ENCODE peak calls at places on chromosomes 5 and 9, in ten cellular contexts. R, V, M, S, O, Q, U, I, A and W are unnamed samples.

GRCh38 chr5:12460493-12461261 is 556.4 kb upstream of the CTNND2 start:
- DNase-seq in V (no peak), U (no peak), Q (no peak), R (no peak), I (no peak), S (no peak), O (no peak), M (no peak), A (no peak), W (no peak)

GRCh38 chr9:33455952-33456351 is 8.6 kb upstream of the AQP3 start:
- DNase-seq in I (no peak), S (no peak), A (no peak), O (no peak), Q (no peak), U (no peak), M (no peak), V (no peak), R (no peak), W (peak; percentile 31)

GRCh38 chr9:121187681-121188305 is 13.9 kb downstream of the RAB14 start:
- DNase-seq in A (no peak), U (no peak), I (no peak), O (no peak), R (no peak), V (no peak), Q (no peak), S (no peak), M (no peak), W (no peak)

GRCh38 chr5:83031391-83031790 is 45.8 kb downstream of the TMEM167A start:
- DNase-seq in U (no peak), A (no peak), M (no peak), I (no peak), V (no peak), S (no peak), O (no peak), R (no peak), Q (no peak), W (no peak)

GRCh38 chr5:168613396-168613795 is 34.2 kb upstream of the PANK3 start:
- DNase-seq in S (no peak), O (no peak), A (no peak), M (no peak), Q (no peak), V (no peak), U (no peak), R (no peak), I (no peak), W (no peak)

GRCh38 chr5:180138214-180138975 is 66.8 kb upstream of the RNF130 start:
- DNase-seq in Q (no peak), I (no peak), R (no peak), M (no peak), O (no peak), S (peak; percentile 19), V (no peak), A (no peak), U (no peak), W (no peak)

GRCh38 chr5:72133212-72133990 is 26.1 kb downstream of the MAP1B start:
- DNase-seq in U (peak; percentile 12), O (no peak), I (no peak), R (no peak), Q (no peak), V (no peak), S (no peak), M (no peak), A (no peak), W (no peak)

GRCh38 chr9:75067894-75068293 is 20.1 kb downstream of the NMRK1 start:
- DNase-seq in S (no peak), U (no peak), R (no peak), O (no peak), M (no peak), A (no peak), Q (no peak), I (peak; percentile 43), V (no peak), W (no peak)

GRCh38 chr9:69097053-69097452 is 61.5 kb downstream of the FXN start:
- DNase-seq in M (no peak), R (no peak), V (no peak), O (no peak), I (no peak), S (no peak), U (peak; percentile 90), A (no peak), Q (no peak), W (no peak)

GRCh38 chr5:180649297-180650039 is at the start of gene FLT4:
- DNase-seq in Q (no peak), I (no peak), R (peak; percentile 43), M (no peak), V (no peak), U (no peak), S (no peak), A (no peak), O (no peak), W (no peak)

GRCh38 chr5:111278824-111279504 is 54.8 kb downstream of the CAMK4 start:
- DNase-seq in U (peak; percentile 55), I (peak; percentile 14), R (peak; percentile 82), O (peak; percentile 35), S (peak; percentile 60), Q (peak; percentile 37), V (peak; percentile 87), A (no peak), M (no peak), W (peak; percentile 69)

GRCh38 chr5:147935032-147935431 is 28.7 kb upstream of the C5orf46 start:
- DNase-seq in V (no peak), S (no peak), Q (no peak), O (no peak), R (peak; percentile 36), M (peak; percentile 40), I (peak; percentile 70), A (no peak), U (peak; percentile 35), W (peak; percentile 13)

GRCh38 chr5:66860199-66860975 is 264.2 kb downstream of the MAST4 start:
- DNase-seq in S (no peak), O (no peak), R (peak; percentile 24), I (no peak), Q (no peak), A (no peak), V (no peak), M (no peak), U (no peak), W (no peak)

GRCh38 chr9:2788948-2789347 is 54.9 kb downstream of the PUM3 start:
- DNase-seq in V (no peak), S (no peak), R (no peak), M (no peak), U (no peak), A (no peak), Q (no peak), O (no peak), I (peak; percentile 42), W (no peak)

GRCh38 chr5:125408582-125409069 is 662.2 kb upstream of the ZNF608 start:
- DNase-seq in A (peak; percentile 50), V (no peak), I (no peak), M (no peak), O (no peak), Q (no peak), U (peak; percentile 88), R (no peak), S (no peak), W (no peak)

GRCh38 chr5:64612349-64612961 is 77.8 kb upstream of the SHISAL2B start:
- DNase-seq in A (no peak), S (no peak), R (peak; percentile 82), O (no peak), V (no peak), M (peak; percentile 34), Q (peak; percentile 40), U (peak; percentile 60), I (peak; percentile 80), W (peak; percentile 67)

GRCh38 chr5:63963926-63964325 is 1.7 kb upstream of the HTR1A start:
- DNase-seq in O (no peak), S (no peak), R (no peak), Q (no peak), V (no peak), A (no peak), U (no peak), I (no peak), M (no peak), W (no peak)

GRCh38 chr5:124040799-124041198 is 528.8 kb downstream of the CSNK1G3 start:
- DNase-seq in I (peak; percentile 69), A (no peak), R (no peak), O (no peak), S (no peak), V (no peak), Q (no peak), U (no peak), M (no peak), W (no peak)

GRCh38 chr5:88825782-88826110 is 57.2 kb downstream of the MEF2C start:
- DNase-seq in V (no peak), I (no peak), S (no peak), O (no peak), U (no peak), A (no peak), R (no peak), M (no peak), Q (no peak), W (peak; percentile 50)

GRCh38 chr5:36152324-36153298 is 700 bp downstream of the SKP2 start:
- DNase-seq in V (no peak), I (no peak), U (peak; percentile 25), O (no peak), M (no peak), R (peak; percentile 34), A (no peak), Q (no peak), S (no peak), W (peak; percentile 2)

GRCh38 chr5:140372971-140373487 is 13.0 kb downstream of the SLC4A9 start:
- DNase-seq in I (peak; percentile 80), M (peak; percentile 52), Q (peak; percentile 75), U (peak; percentile 75), A (peak; percentile 45), S (peak; percentile 83), V (peak; percentile 5), R (peak; percentile 86), O (no peak), W (peak; percentile 33)

GRCh38 chr9:89477395-89477794 is 20.5 kb downstream of the SEMA4D start:
- DNase-seq in M (no peak), S (no peak), I (no peak), V (no peak), O (no peak), A (no peak), R (no peak), Q (no peak), U (no peak), W (no peak)

GRCh38 chr9:126204708-126205225 is 121.9 kb upstream of the MVB12B start:
- DNase-seq in U (no peak), R (no peak), A (no peak), S (no peak), Q (no peak), I (no peak), M (no peak), V (no peak), O (no peak), W (no peak)